ENCODE peak calls at places on chromosomes 2 and 18, in five cellular contexts. N, B, M, I and R are unnamed samples.

GRCh38 chr2:74374509-74375205 is 5.5 kb downstream of the DCTN1 start:
- DNase-seq in M (peak; percentile 81), N (no peak), B (no peak), I (no peak), R (peak; percentile 96)

GRCh38 chr2:165795011-165795410 is 964 bp upstream of the GALNT3 start:
- DNase-seq in I (no peak), N (no peak), B (no peak), M (no peak), R (no peak)

GRCh38 chr18:28972333-28972732 is 795.4 kb upstream of the CDH2 start:
- DNase-seq in M (no peak), I (no peak), B (no peak), N (no peak), R (no peak)

GRCh38 chr2:96839288-96839874 is 4.4 kb downstream of the ANKRD23 start:
- DNase-seq in N (no peak), M (no peak), B (peak; percentile 79), I (peak; percentile 16), R (no peak)

GRCh38 chr2:127631184-127631996 is 14.6 kb upstream of the GPR17 start:
- DNase-seq in I (no peak), B (no peak), N (no peak), M (no peak), R (peak; percentile 65)

GRCh38 chr2:42545023-42545713 is 23.3 kb upstream of the MTA3 start:
- DNase-seq in I (no peak), M (no peak), N (no peak), B (no peak), R (no peak)

GRCh38 chr2:204265701-204266310 is 279.5 kb upstream of the PARD3B start:
- DNase-seq in I (no peak), N (no peak), B (no peak), M (no peak), R (no peak)

GRCh38 chr18:63844254-63844653 is 43.3 kb upstream of the SERPINB2 start:
- DNase-seq in N (peak; percentile 31), B (no peak), I (no peak), M (no peak), R (no peak)

GRCh38 chr2:159797468-159798375 is at the start of gene CD302:
- DNase-seq in M (peak; percentile 35), I (no peak), B (peak; percentile 37), N (no peak), R (peak; percentile 60)

GRCh38 chr18:24964213-24964612 is 387.8 kb downstream of the ZNF521 start:
- DNase-seq in I (no peak), B (no peak), M (no peak), N (no peak), R (no peak)

GRCh38 chr2:153595939-153596338 is 117.4 kb upstream of the RPRM start:
- DNase-seq in M (no peak), N (peak; percentile 61), I (no peak), B (no peak), R (no peak)

GRCh38 chr2:112752667-112753066 is 11.7 kb downstream of the CKAP2L start:
- DNase-seq in M (no peak), I (no peak), N (no peak), B (no peak), R (no peak)

GRCh38 chr2:37648316-37649011 is 23.0 kb downstream of the CDC42EP3 start:
- DNase-seq in B (no peak), M (no peak), N (no peak), I (no peak), R (no peak)

GRCh38 chr18:56576826-56577573 is 61.4 kb downstream of the TXNL1 start:
- DNase-seq in M (no peak), B (no peak), I (no peak), N (no peak), R (peak; percentile 24)

GRCh38 chr2:130807659-130808385 is 28.9 kb upstream of the ARHGEF4 start:
- DNase-seq in M (no peak), B (no peak), N (no peak), I (no peak), R (no peak)

GRCh38 chr2:156999657-157000056 is 257.8 kb upstream of the GALNT5 start:
- DNase-seq in I (no peak), B (no peak), N (no peak), M (no peak), R (no peak)

GRCh38 chr18:10732990-10733389 is 207.2 kb downstream of the NAPG start:
- DNase-seq in I (no peak), M (no peak), B (no peak), N (no peak), R (no peak)

GRCh38 chr2:147546109-147546508 is 298.7 kb upstream of the ACVR2A start:
- DNase-seq in I (no peak), N (no peak), M (no peak), B (no peak), R (no peak)

GRCh38 chr2:66587216-66587615 is 152.3 kb downstream of the MEIS1 start:
- DNase-seq in M (no peak), N (no peak), B (no peak), I (no peak), R (no peak)

GRCh38 chr2:99881901-99882591 is 260.3 kb downstream of the AFF3 start:
- DNase-seq in I (no peak), M (no peak), N (no peak), B (no peak), R (no peak)